ENCODE peak calls at places on chromosomes 11 and 22, in six cellular contexts. X, J, Y, B, D and C are unnamed samples.

GRCh38 chr11:63608353-63609345 is 5.6 kb downstream of the PLAAT3 start:
- DNase-seq in X (no peak), J (no peak), Y (no peak), B (no peak), D (no peak), C (no peak)

GRCh38 chr11:2147391-2147790 is 8.2 kb upstream of the IGF2 start:
- DNase-seq in X (no peak), J (no peak), Y (no peak), B (no peak), D (no peak), C (no peak)

GRCh38 chr22:32905400-32905799 is 103.9 kb downstream of the TIMP3 start:
- DNase-seq in X (peak; percentile 62), J (no peak), Y (no peak), B (no peak), D (no peak), C (peak; percentile 45)

GRCh38 chr22:47276219-47276843 is 513.9 kb downstream of the TBC1D22A start:
- DNase-seq in X (no peak), J (no peak), Y (no peak), B (no peak), D (no peak), C (no peak)

GRCh38 chr11:112219476-112220232 is 6.6 kb upstream of the PTS start:
- DNase-seq in X (peak; percentile 67), J (peak; percentile 7), Y (peak; percentile 71), B (peak; percentile 81), D (peak; percentile 73), C (peak; percentile 77)

GRCh38 chr11:32312865-32313403 is 122.4 kb downstream of the WT1 start:
- DNase-seq in X (peak; percentile 67), J (no peak), Y (peak; percentile 63), B (peak; percentile 30), D (peak; percentile 86), C (peak; percentile 85)

GRCh38 chr22:41875531-41876242 is 39.2 kb downstream of the SHISA8 start:
- DNase-seq in X (no peak), J (no peak), Y (no peak), B (no peak), D (no peak), C (no peak)

GRCh38 chr11:126282742-126283591 is at the start of gene TIRAP:
- DNase-seq in X (peak; percentile 65), J (peak; percentile 60), Y (peak; percentile 77), B (peak; percentile 50), D (no peak), C (peak; percentile 63)

GRCh38 chr11:56705784-56706396 is 7.0 kb downstream of the OR9G1 start:
- DNase-seq in X (no peak), J (no peak), Y (no peak), B (no peak), D (no peak), C (no peak)

GRCh38 chr11:2314136-2314524 is 12.3 kb downstream of the TSPAN32 start:
- DNase-seq in X (no peak), J (no peak), Y (no peak), B (no peak), D (no peak), C (no peak)

GRCh38 chr11:111736621-111737055 is 29.6 kb downstream of the PPP2R1B start:
- DNase-seq in X (no peak), J (no peak), Y (no peak), B (no peak), D (no peak), C (no peak)

GRCh38 chr11:60985501-60985900 is 14.0 kb downstream of the CD6 start:
- DNase-seq in X (no peak), J (no peak), Y (no peak), B (no peak), D (no peak), C (no peak)

GRCh38 chr11:74468058-74468457 is 709 bp upstream of the KCNE3 start:
- DNase-seq in X (no peak), J (no peak), Y (no peak), B (no peak), D (no peak), C (peak; percentile 7)

GRCh38 chr11:70233511-70233919 is 30.4 kb downstream of the FADD start:
- DNase-seq in X (no peak), J (no peak), Y (no peak), B (no peak), D (peak; percentile 5), C (no peak)

GRCh38 chr11:107157146-107157808 is 139.0 kb upstream of the GUCY1A2 start:
- DNase-seq in X (no peak), J (no peak), Y (no peak), B (no peak), D (no peak), C (peak; percentile 64)

GRCh38 chr11:36411202-36411640 is 98.9 kb downstream of the TRAF6 start:
- DNase-seq in X (no peak), J (no peak), Y (no peak), B (peak; percentile 28), D (no peak), C (no peak)

GRCh38 chr11:79691445-79691844 is 250.6 kb upstream of the TENM4 start:
- DNase-seq in X (no peak), J (no peak), Y (no peak), B (no peak), D (no peak), C (no peak)

GRCh38 chr11:61259363-61259762 is 18.4 kb downstream of the PGA5 start:
- DNase-seq in X (no peak), J (no peak), Y (no peak), B (no peak), D (no peak), C (no peak)

GRCh38 chr22:46710842-46711241 is 27.2 kb downstream of the CERK start:
- DNase-seq in X (no peak), J (peak; percentile 8), Y (no peak), B (peak; percentile 21), D (no peak), C (peak; percentile 5)

GRCh38 chr11:8760896-8761295 is 78.3 kb downstream of the RPL27A start:
- DNase-seq in X (no peak), J (no peak), Y (no peak), B (no peak), D (no peak), C (no peak)

GRCh38 chr22:22895776-22896445 is 8.3 kb downstream of the IGLL5 start:
- DNase-seq in X (no peak), J (no peak), Y (no peak), B (no peak), D (no peak), C (no peak)

GRCh38 chr11:57481915-57482781 is 21.8 kb downstream of the RTN4RL2 start:
- DNase-seq in X (no peak), J (no peak), Y (no peak), B (no peak), D (no peak), C (no peak)

GRCh38 chr11:103582351-103582909 is 454.0 kb upstream of the DDI1 start:
- DNase-seq in X (no peak), J (no peak), Y (no peak), B (no peak), D (no peak), C (no peak)

GRCh38 chr22:36486619-36487384 is 5.4 kb upstream of the TXN2 start:
- DNase-seq in X (peak; percentile 63), J (peak; percentile 49), Y (no peak), B (no peak), D (no peak), C (peak; percentile 73)

GRCh38 chr11:5247479-5248192 is 2.0 kb downstream of the HBG1 start:
- DNase-seq in X (no peak), J (no peak), Y (no peak), B (no peak), D (no peak), C (no peak)

GRCh38 chr22:50627452-50627913 is 469 bp downstream of the ARSA start:
- DNase-seq in X (peak; percentile 40), J (no peak), Y (no peak), B (no peak), D (no peak), C (peak; percentile 37)

GRCh38 chr11:129224538-129224937 is 32.4 kb upstream of the ARHGAP32 start:
- DNase-seq in X (no peak), J (no peak), Y (no peak), B (no peak), D (no peak), C (no peak)

GRCh38 chr11:1639102-1639620 is 9.6 kb downstream of the KRTAP5-5 start:
- DNase-seq in X (no peak), J (no peak), Y (no peak), B (no peak), D (no peak), C (no peak)

GRCh38 chr22:20867179-20868099 is 8.6 kb downstream of the SNAP29 start:
- DNase-seq in X (peak; percentile 31), J (no peak), Y (no peak), B (peak; percentile 50), D (no peak), C (no peak)

GRCh38 chr11:65611758-65612603 is 2.0 kb downstream of the MAP3K11 start:
- DNase-seq in X (no peak), J (no peak), Y (no peak), B (no peak), D (no peak), C (peak; percentile 36)

GRCh38 chr11:47480762-47481161 is 31.8 kb upstream of the RAPSN start:
- DNase-seq in X (no peak), J (no peak), Y (no peak), B (no peak), D (no peak), C (no peak)

GRCh38 chr11:1936781-1937615 is 10.1 kb upstream of the MRPL23 start:
- DNase-seq in X (no peak), J (no peak), Y (peak; percentile 24), B (no peak), D (no peak), C (no peak)

GRCh38 chr22:48049116-48049515 is 1286.7 kb downstream of the TBC1D22A start:
- DNase-seq in X (no peak), J (no peak), Y (no peak), B (no peak), D (no peak), C (no peak)